ENCODE peak calls at places on chromosomes 12 and 14, in six cellular contexts. Q is stimulated activated CD8-positive, alpha-beta memory T cell treated with anti-CD3 and anti-CD28 coated beads, Interleukin-4, amount 100 ng/mL, for 1 hour; R is HT-29; L is RPMI8226; A is stomach; H is ovary. V is an unnamed sample.

GRCh38 chr12:132175496-132176357 is 31.5 kb downstream of the NOC4L start:
- DNase-seq in Q (no peak), R (no peak), L (no peak), A (peak), H (no peak), V (no peak)

GRCh38 chr14:103898204-103898603 is 30.1 kb upstream of the TDRD9 start:
- DNase-seq in Q (no peak), R (no peak), L (no peak), A (no peak), H (no peak), V (no peak)

GRCh38 chr12:75289678-75290200 is 40.4 kb downstream of the CAPS2 start:
- DNase-seq in Q (no peak), R (peak), L (no peak), A (no peak), H (no peak), V (peak)

GRCh38 chr14:54503476-54503875 is 6.2 kb upstream of the CGRRF1 start:
- DNase-seq in Q (no peak), R (peak), L (peak), A (no peak), H (no peak), V (peak)

GRCh38 chr14:35398095-35398584 is 6.4 kb downstream of the NFKBIA start:
- DNase-seq in Q (no peak), R (no peak), L (no peak), A (no peak), H (no peak), V (no peak)

GRCh38 chr14:64193821-64194220 is 100.3 kb downstream of the ESR2 start:
- DNase-seq in Q (no peak), R (no peak), L (no peak), A (peak), H (no peak), V (no peak)

GRCh38 chr12:74890237-74890599 is 319.4 kb downstream of the KCNC2 start:
- DNase-seq in Q (no peak), R (no peak), L (peak), A (no peak), H (no peak), V (peak)

GRCh38 chr12:103505371-103506236 is 9.8 kb upstream of the C12orf42 start:
- DNase-seq in Q (no peak), R (no peak), L (no peak), A (no peak), H (no peak), V (peak)

GRCh38 chr12:115351513-115352077 is 667.6 kb upstream of the TBX3 start:
- DNase-seq in Q (no peak), R (no peak), L (no peak), A (no peak), H (no peak), V (no peak)

GRCh38 chr14:54686219-54686870 is 119.4 kb downstream of the SAMD4A start:
- DNase-seq in Q (no peak), R (no peak), L (no peak), A (no peak), H (peak), V (no peak)

GRCh38 chr12:31644536-31644935 is 15.0 kb upstream of the ETFBKMT start:
- DNase-seq in Q (no peak), R (no peak), L (no peak), A (peak), H (no peak), V (no peak)

GRCh38 chr14:50974118-50974517 is 29.8 kb upstream of the PYGL start:
- DNase-seq in Q (no peak), R (no peak), L (no peak), A (no peak), H (no peak), V (no peak)

GRCh38 chr14:64758711-64759554 is 54.7 kb downstream of the PLEKHG3 start:
- DNase-seq in Q (no peak), R (no peak), L (peak), A (peak), H (peak), V (no peak)

GRCh38 chr14:104075530-104076151 is 9.9 kb upstream of the ASPG start:
- DNase-seq in Q (no peak), R (no peak), L (no peak), A (no peak), H (no peak), V (peak)

GRCh38 chr12:125329239-125330238 is 264.3 kb downstream of the AACS start:
- DNase-seq in Q (no peak), R (no peak), L (no peak), A (no peak), H (no peak), V (no peak)

GRCh38 chr12:96198970-96199369 is 4.8 kb downstream of the ELK3 start:
- DNase-seq in Q (no peak), R (no peak), L (no peak), A (no peak), H (no peak), V (peak)

GRCh38 chr14:95258754-95259593 is 60.7 kb downstream of the CLMN start:
- DNase-seq in Q (no peak), R (no peak), L (no peak), A (peak), H (no peak), V (no peak)

GRCh38 chr12:113065126-113066007 is 8.8 kb downstream of the DTX1 start:
- DNase-seq in Q (no peak), R (no peak), L (peak), A (no peak), H (no peak), V (no peak)

GRCh38 chr14:57869530-57870088 is 3.7 kb upstream of the SLC35F4 start:
- DNase-seq in Q (no peak), R (no peak), L (peak), A (no peak), H (no peak), V (no peak)

GRCh38 chr14:37150414-37150813 is 22.0 kb downstream of the SLC25A21 start:
- DNase-seq in Q (no peak), R (peak), L (peak), A (no peak), H (no peak), V (peak)

GRCh38 chr12:34340534-34341361 is 318.5 kb downstream of the ALG10 start:
- DNase-seq in Q (no peak), R (no peak), L (no peak), A (no peak), H (no peak), V (peak)

GRCh38 chr14:54890794-54891193 is 11.8 kb downstream of the GCH1 start:
- DNase-seq in Q (no peak), R (no peak), L (no peak), A (no peak), H (no peak), V (no peak)

GRCh38 chr12:46446645-46447044 is 74.1 kb upstream of the SLC38A2 start:
- DNase-seq in Q (no peak), R (no peak), L (no peak), A (no peak), H (no peak), V (no peak)

V was measured in SW480.